ENCODE peak calls at places on chromosomes 5 and 9, in nine cellular contexts. V is fibroblast of lung; K is endodermal cell; Y is SK-MEL-5; T is nucleus accumbens; Q is esophagus muscularis mucosa; I is lung; J is activated CD4-positive, alpha-beta T cell treated with anti-CD3 and anti-CD28 coated beads, Interleukin-2, amount 10 ng/mL, durations not matched to agents 7 days and 5 days; D is lower leg skin. X is an unnamed sample.

GRCh38 chr5:94361161-94361560 is 257.2 kb downstream of the KIAA0825 start:
- DNase-seq in V (no peak), K (no peak), Y (no peak), T (no peak), Q (no peak), I (no peak), J (no peak), D (no peak), X (no peak)

GRCh38 chr5:131810510-131811249 is 13.9 kb upstream of the FNIP1 start:
- DNase-seq in V (no peak), K (peak), Y (peak), T (no peak), Q (no peak), I (no peak), J (peak), D (no peak), X (peak)

GRCh38 chr9:35313911-35314310 is 152.1 kb downstream of the UNC13B start:
- DNase-seq in V (peak), K (no peak), Y (no peak), T (no peak), Q (no peak), I (no peak), J (no peak), D (no peak), X (peak)

GRCh38 chr5:76813982-76814562 is 4.8 kb upstream of the F2RL1 start:
- DNase-seq in V (peak), K (no peak), Y (no peak), T (no peak), Q (no peak), I (no peak), J (no peak), D (no peak), X (peak)

GRCh38 chr5:81787843-81788242 is 36.9 kb upstream of the SSBP2 start:
- DNase-seq in V (peak), K (peak), Y (peak), T (peak), Q (no peak), I (peak), J (no peak), D (peak), X (peak)

GRCh38 chr5:59317023-59317771 is 576.3 kb downstream of the PDE4D start:
- DNase-seq in V (no peak), K (no peak), Y (peak), T (no peak), Q (no peak), I (no peak), J (no peak), D (no peak), X (no peak)

GRCh38 chr5:79886456-79886855 is 104.6 kb downstream of the MTX3 start:
- DNase-seq in V (no peak), K (no peak), Y (no peak), T (no peak), Q (peak), I (no peak), J (no peak), D (no peak), X (no peak)

GRCh38 chr9:5336683-5337082 is 3.0 kb downstream of the RLN1 start:
- DNase-seq in V (no peak), K (no peak), Y (no peak), T (no peak), Q (no peak), I (no peak), J (peak), D (no peak), X (no peak)

GRCh38 chr5:56155085-56155484 is 78.0 kb downstream of the ANKRD55 start:
- DNase-seq in V (no peak), K (no peak), Y (no peak), T (no peak), Q (no peak), I (no peak), J (peak), D (no peak), X (no peak)

GRCh38 chr5:171965740-171966139 is 40.7 kb downstream of the FBXW11 start:
- DNase-seq in V (no peak), K (no peak), Y (no peak), T (no peak), Q (no peak), I (no peak), J (no peak), D (no peak), X (no peak)